ENCODE peak calls at places on chromosomes 1 and 21, in five cellular contexts. S, F, C, E and B are unnamed samples.

GRCh38 chr1:33298623-33299277 is 22.1 kb downstream of the A3GALT2 start:
- DNase-seq in S (peak; percentile 82), F (peak; percentile 92), C (peak; percentile 91), E (no peak), B (peak; percentile 81)

GRCh38 chr1:53057134-53057533 is 4.9 kb upstream of the PODN start:
- DNase-seq in S (no peak), F (no peak), C (no peak), E (no peak), B (no peak)

GRCh38 chr21:34791776-34792503 is 123.1 kb downstream of the CLIC6 start:
- DNase-seq in S (no peak), F (peak; percentile 75), C (no peak), E (no peak), B (no peak)

GRCh38 chr1:32901823-32902534 is 790 bp upstream of the TMEM54 start:
- DNase-seq in S (no peak), F (peak; percentile 69), C (no peak), E (no peak), B (no peak)

GRCh38 chr1:162371611-162372010 is 5.0 kb downstream of the SPATA46 start:
- DNase-seq in S (no peak), F (no peak), C (no peak), E (no peak), B (no peak)

GRCh38 chr1:119327066-119327435 is 41.5 kb upstream of the HAO2 start:
- DNase-seq in S (no peak), F (no peak), C (no peak), E (no peak), B (no peak)

GRCh38 chr1:171484760-171485374 is 463 bp upstream of the PRRC2C start:
- DNase-seq in S (no peak), F (no peak), C (no peak), E (no peak), B (no peak)

GRCh38 chr1:91789273-91789997 is 96.5 kb downstream of the TGFBR3 start:
- DNase-seq in S (no peak), F (no peak), C (no peak), E (no peak), B (no peak)

GRCh38 chr1:13838236-13838635 is 138.2 kb downstream of the PRDM2 start:
- DNase-seq in S (no peak), F (no peak), C (no peak), E (no peak), B (no peak)

GRCh38 chr1:55632058-55632457 is 416.9 kb upstream of the USP24 start:
- DNase-seq in S (no peak), F (no peak), C (no peak), E (no peak), B (no peak)

GRCh38 chr1:214660900-214661299 is 57.9 kb downstream of the CENPF start:
- DNase-seq in S (peak; percentile 25), F (no peak), C (peak; percentile 33), E (no peak), B (no peak)

GRCh38 chr21:25428537-25428936 is 178.7 kb downstream of the MRPL39 start:
- DNase-seq in S (no peak), F (no peak), C (no peak), E (no peak), B (no peak)

GRCh38 chr1:25610822-25611630 is 5.6 kb upstream of the MAN1C1 start:
- DNase-seq in S (no peak), F (no peak), C (no peak), E (no peak), B (no peak)

GRCh38 chr1:193634470-193634869 is 448.1 kb upstream of the B3GALT2 start:
- DNase-seq in S (no peak), F (no peak), C (no peak), E (peak; percentile 7), B (no peak)

GRCh38 chr1:222582099-222582774 is 7.5 kb downstream of the TAF1A start:
- DNase-seq in S (no peak), F (no peak), C (no peak), E (no peak), B (no peak)

GRCh38 chr1:219128957-219129356 is 44.7 kb upstream of the LYPLAL1 start:
- DNase-seq in S (no peak), F (no peak), C (no peak), E (no peak), B (no peak)

GRCh38 chr1:236524142-236524891 is 535 bp downstream of the LGALS8 start:
- DNase-seq in S (peak; percentile 81), F (peak; percentile 78), C (no peak), E (peak; percentile 62), B (peak; percentile 92)

GRCh38 chr1:42852608-42852980 is 6.2 kb downstream of the ZNF691 start:
- DNase-seq in S (no peak), F (no peak), C (no peak), E (no peak), B (no peak)

GRCh38 chr1:43773821-43774220 is 66.5 kb downstream of the ST3GAL3 start:
- DNase-seq in S (no peak), F (no peak), C (no peak), E (no peak), B (no peak)

GRCh38 chr1:68255301-68255700 is 23.0 kb upstream of the WLS start:
- DNase-seq in S (no peak), F (no peak), C (no peak), E (no peak), B (no peak)

GRCh38 chr1:96291468-96291867 is 430.1 kb upstream of the PTBP2 start:
- DNase-seq in S (no peak), F (no peak), C (no peak), E (no peak), B (no peak)

GRCh38 chr1:41804176-41804575 is 114.5 kb downstream of the HIVEP3 start:
- DNase-seq in S (no peak), F (no peak), C (no peak), E (no peak), B (no peak)

GRCh38 chr21:28261291-28261690 is 731.4 kb downstream of the LTN1 start:
- DNase-seq in S (no peak), F (no peak), C (no peak), E (no peak), B (no peak)

GRCh38 chr1:200306954-200307754 is 102.7 kb downstream of the ZNF281 start:
- DNase-seq in S (peak; percentile 43), F (no peak), C (peak; percentile 70), E (peak; percentile 3), B (peak; percentile 21)

GRCh38 chr21:41676198-41676597 is 90.7 kb downstream of the RIPK4 start:
- DNase-seq in S (no peak), F (no peak), C (no peak), E (no peak), B (no peak)

GRCh38 chr1:118039170-118039569 is 109.6 kb downstream of the WDR3 start:
- DNase-seq in S (no peak), F (no peak), C (no peak), E (no peak), B (no peak)

GRCh38 chr1:109984190-109984455 is 442 bp upstream of the AHCYL1 start:
- DNase-seq in S (no peak), F (no peak), C (peak; percentile 32), E (no peak), B (no peak)

GRCh38 chr1:161068306-161069200 is 1.1 kb downstream of the ARHGAP30 start:
- DNase-seq in S (no peak), F (peak; percentile 81), C (no peak), E (peak; percentile 87), B (no peak)

GRCh38 chr1:5908461-5909375 is 83.5 kb downstream of the NPHP4 start:
- DNase-seq in S (no peak), F (peak; percentile 76), C (no peak), E (no peak), B (no peak)

GRCh38 chr1:116020668-116021272 is 44.5 kb downstream of the SLC22A15 start:
- DNase-seq in S (peak; percentile 81), F (no peak), C (peak; percentile 74), E (peak; percentile 10), B (peak; percentile 72)

GRCh38 chr1:50423670-50424000 is 392 bp upstream of the DMRTA2 start:
- DNase-seq in S (no peak), F (peak; percentile 70), C (no peak), E (no peak), B (peak; percentile 43)

GRCh38 chr1:118987431-118988185 is 535 bp downstream of the TBX15 start:
- DNase-seq in S (no peak), F (no peak), C (no peak), E (no peak), B (peak; percentile 8)

GRCh38 chr1:91273875-91274274 is 130.8 kb downstream of the HFM1 start:
- DNase-seq in S (no peak), F (no peak), C (no peak), E (no peak), B (no peak)

GRCh38 chr1:235820059-235820458 is 46.6 kb downstream of the LYST start:
- DNase-seq in S (no peak), F (no peak), C (no peak), E (no peak), B (peak; percentile 74)

GRCh38 chr1:59156526-59157196 is 140.2 kb upstream of the FGGY start:
- DNase-seq in S (peak; percentile 23), F (no peak), C (no peak), E (no peak), B (no peak)

GRCh38 chr1:36175137-36176095 is 19.5 kb downstream of the MAP7D1 start:
- DNase-seq in S (no peak), F (no peak), C (no peak), E (no peak), B (peak; percentile 23)

GRCh38 chr1:19395678-19396192 is 83.6 kb downstream of the SLC66A1 start:
- DNase-seq in S (no peak), F (no peak), C (no peak), E (no peak), B (no peak)

GRCh38 chr1:243568793-243569192 is 281.2 kb downstream of the AKT3 start:
- DNase-seq in S (no peak), F (no peak), C (no peak), E (no peak), B (no peak)

GRCh38 chr21:25809013-25809412 is 74.2 kb downstream of the GABPA start:
- DNase-seq in S (no peak), F (no peak), C (no peak), E (no peak), B (no peak)

GRCh38 chr1:233045591-233045990 is 95.2 kb downstream of the NTPCR start:
- DNase-seq in S (no peak), F (no peak), C (no peak), E (no peak), B (no peak)